ENCODE peak calls at places on chromosomes 13 and 19, in seven cellular contexts. S is stomach, K is type B pancreatic cell, C is choroid plexus epithelial cell, N is Calu3, Q is heart right ventricle, H is AG04449. A is an unnamed sample.

GRCh38 chr13:24512208-24513068 is at the start of gene PARP4:
- DNase-seq in S (peak), K (peak), C (peak), N (peak), Q (peak), H (peak), A (peak)

GRCh38 chr19:18769989-18770528 is 21.0 kb downstream of the COMP start:
- DNase-seq in S (no peak), K (no peak), C (no peak), N (no peak), Q (no peak), H (no peak), A (peak)

GRCh38 chr19:16224266-16225045 is 26.7 kb downstream of the AP1M1 start:
- DNase-seq in S (no peak), K (no peak), C (no peak), N (no peak), Q (no peak), H (no peak), A (peak)

GRCh38 chr13:97460004-97460756 is 26.2 kb downstream of the RAP2A start:
- DNase-seq in S (no peak), K (no peak), C (peak), N (no peak), Q (no peak), H (no peak), A (peak)

GRCh38 chr13:98548230-98548629 is 28.7 kb downstream of the STK24 start:
- DNase-seq in S (no peak), K (no peak), C (no peak), N (no peak), Q (no peak), H (no peak), A (no peak)

GRCh38 chr19:7789447-7789846 is 26.4 kb downstream of the CLEC4M start:
- DNase-seq in S (no peak), K (no peak), C (no peak), N (no peak), Q (no peak), H (no peak), A (no peak)

GRCh38 chr13:38713046-38713445 is 26.2 kb downstream of the FREM2 start:
- DNase-seq in S (no peak), K (no peak), C (no peak), N (no peak), Q (no peak), H (no peak), A (no peak)

GRCh38 chr13:84088996-84089395 is 206.7 kb upstream of the SLITRK1 start:
- DNase-seq in S (no peak), K (no peak), C (no peak), N (no peak), Q (no peak), H (no peak), A (no peak)

GRCh38 chr19:28966737-28967401 is 246.1 kb downstream of the UQCRFS1 start:
- DNase-seq in S (no peak), K (no peak), C (peak), N (peak), Q (no peak), H (no peak), A (peak)

GRCh38 chr13:110593430-110594130 is 21.8 kb upstream of the NAXD start:
- DNase-seq in S (no peak), K (no peak), C (peak), N (no peak), Q (no peak), H (no peak), A (no peak)

GRCh38 chr19:7074705-7075282 is 5.3 kb downstream of the ZNF557 start:
- DNase-seq in S (no peak), K (no peak), C (no peak), N (no peak), Q (no peak), H (no peak), A (no peak)

GRCh38 chr13:52846567-52847321 is 1.7 kb downstream of the PCDH8 start:
- DNase-seq in S (no peak), K (peak), C (peak), N (no peak), Q (peak), H (no peak), A (peak)

GRCh38 chr19:1222394-1222793 is 15.4 kb downstream of the CBARP start:
- DNase-seq in S (no peak), K (no peak), C (no peak), N (no peak), Q (no peak), H (no peak), A (no peak)

GRCh38 chr19:52336976-52337375 is 933 bp downstream of the ZNF610 start:
- DNase-seq in S (no peak), K (no peak), C (peak), N (no peak), Q (no peak), H (no peak), A (peak)

GRCh38 chr19:29263305-29264080 is 50.5 kb upstream of the UQCRFS1 start:
- DNase-seq in S (peak), K (no peak), C (peak), N (peak), Q (peak), H (no peak), A (no peak)

GRCh38 chr13:45398862-45399261 is 19.3 kb downstream of the SLC25A30 start:
- DNase-seq in S (no peak), K (no peak), C (no peak), N (no peak), Q (no peak), H (no peak), A (no peak)

GRCh38 chr13:74450976-74451375 is 316.8 kb upstream of the KLF12 start:
- DNase-seq in S (no peak), K (no peak), C (peak), N (no peak), Q (no peak), H (no peak), A (no peak)

GRCh38 chr19:12655546-12655945 is 11.0 kb downstream of the MAN2B1 start:
- DNase-seq in S (no peak), K (no peak), C (no peak), N (no peak), Q (no peak), H (no peak), A (peak)

GRCh38 chr19:35644987-35645679 is 3.0 kb upstream of the COX6B1 start:
- DNase-seq in S (peak), K (no peak), C (peak), N (peak), Q (peak), H (no peak), A (peak)

GRCh38 chr19:53177986-53178385 is 15.2 kb downstream of the ZNF665 start:
- DNase-seq in S (no peak), K (no peak), C (no peak), N (no peak), Q (no peak), H (no peak), A (peak)

GRCh38 chr13:80753951-80754350 is 413.0 kb upstream of the SPRY2 start:
- DNase-seq in S (no peak), K (no peak), C (peak), N (no peak), Q (no peak), H (no peak), A (no peak)

GRCh38 chr19:13068064-13068807 is 34.4 kb downstream of the LYL1 start:
- DNase-seq in S (no peak), K (no peak), C (no peak), N (no peak), Q (no peak), H (no peak), A (no peak)

GRCh38 chr13:68190826-68191225 is 960.7 kb upstream of the PCDH9 start:
- DNase-seq in S (no peak), K (no peak), C (peak), N (peak), Q (no peak), H (no peak), A (no peak)

GRCh38 chr13:77697208-77698103 is at the start of gene SLAIN1:
- DNase-seq in S (peak), K (peak), C (peak), N (peak), Q (peak), H (no peak), A (peak)

GRCh38 chr13:111926501-111927180 is 140.3 kb upstream of the SOX1 start:
- DNase-seq in S (peak), K (peak), C (no peak), N (no peak), Q (no peak), H (no peak), A (peak)

GRCh38 chr13:25462301-25463125 is 90.7 kb downstream of the ATP8A2 start:
- DNase-seq in S (no peak), K (no peak), C (peak), N (no peak), Q (no peak), H (no peak), A (peak)

GRCh38 chr19:34173145-34173956 is 1.0 kb downstream of the LSM14A start:
- DNase-seq in S (peak), K (no peak), C (peak), N (peak), Q (peak), H (no peak), A (peak)

GRCh38 chr13:100589178-100589725 is 663 bp upstream of the GGACT start:
- DNase-seq in S (no peak), K (no peak), C (no peak), N (no peak), Q (no peak), H (no peak), A (no peak)

GRCh38 chr19:38211206-38211605 is 12.8 kb downstream of the DPF1 start:
- DNase-seq in S (no peak), K (no peak), C (no peak), N (no peak), Q (no peak), H (no peak), A (no peak)

GRCh38 chr13:113245858-113246791 is 36.7 kb downstream of the CUL4A start:
- DNase-seq in S (no peak), K (no peak), C (no peak), N (no peak), Q (no peak), H (no peak), A (no peak)
- TF ChIP-seq CTCF in S (no peak), K (peak), C (peak), N (no peak), Q (no peak), H (peak), A (peak)

DNA sequence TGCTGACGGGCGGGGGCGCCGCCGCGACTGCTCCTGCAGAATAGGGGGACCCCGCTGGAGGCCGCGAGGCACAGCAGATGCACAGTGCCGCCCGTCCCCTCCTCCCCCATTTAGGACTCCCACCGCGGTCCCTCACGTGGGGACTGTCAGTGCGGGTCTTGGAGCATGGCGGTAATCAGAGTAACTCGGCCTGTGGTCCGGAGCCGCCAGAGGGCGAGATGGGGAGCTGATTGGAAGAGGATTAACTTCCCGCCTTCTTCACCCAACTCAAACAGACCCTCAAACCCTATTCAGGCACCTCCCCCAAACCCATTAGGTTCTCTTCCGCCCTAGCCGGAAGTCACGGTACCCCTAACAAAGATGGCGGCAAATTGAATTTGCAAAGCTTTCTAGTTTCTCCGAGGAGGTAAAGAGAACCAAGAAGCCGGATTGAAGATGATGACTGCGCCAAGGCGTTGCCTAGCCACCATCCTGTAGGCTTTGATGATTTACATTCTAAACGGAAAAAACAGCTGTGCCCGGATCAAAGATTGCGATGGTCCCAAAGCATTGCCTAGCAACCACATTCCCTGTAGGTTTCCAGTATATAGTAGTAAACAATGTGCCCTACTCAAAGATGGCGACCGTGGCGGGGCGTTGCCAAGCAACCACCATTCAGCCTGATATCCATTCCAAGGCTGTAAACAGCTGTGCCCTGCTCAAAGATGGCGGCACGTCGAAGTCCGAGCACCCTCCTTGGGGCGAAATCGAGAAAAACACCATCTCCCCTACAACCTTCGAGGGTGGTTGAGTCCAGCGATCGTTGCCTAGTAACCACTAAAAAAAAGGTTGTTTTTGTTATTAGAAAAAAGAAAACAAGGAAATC is at the start of gene FUZ:
- DNase-seq in S (peak), K (peak), C (peak), N (peak), Q (peak), H (peak), A (peak)
- TF ChIP-seq CTCF in S (peak), K (peak), C (peak), N (no peak), Q (peak), H (peak), A (peak)

GRCh38 chr19:17334414-17335409 is at the start of gene ANO8:
- DNase-seq in S (peak), K (peak), C (peak), N (peak), Q (peak), H (peak), A (peak)

GRCh38 chr19:17335575-17335974 is 920 bp upstream of the ANO8 start:
- DNase-seq in S (no peak), K (no peak), C (no peak), N (no peak), Q (no peak), H (no peak), A (peak)

GRCh38 chr19:17332360-17332676 is 2.3 kb downstream of the ANO8 start:
- DNase-seq in S (no peak), K (no peak), C (no peak), N (no peak), Q (no peak), H (no peak), A (no peak)

GRCh38 chr19:17332677-17333581 is 1.7 kb downstream of the ANO8 start:
- DNase-seq in S (no peak), K (no peak), C (peak), N (no peak), Q (no peak), H (no peak), A (peak)

GRCh38 chr19:17333611-17334413 is 843 bp downstream of the ANO8 start:
- DNase-seq in S (peak), K (no peak), C (peak), N (peak), Q (no peak), H (no peak), A (peak)
- TF ChIP-seq CTCF in S (no peak), K (no peak), C (no peak), N (no peak), Q (no peak), H (no peak), A (no peak)

DNA sequence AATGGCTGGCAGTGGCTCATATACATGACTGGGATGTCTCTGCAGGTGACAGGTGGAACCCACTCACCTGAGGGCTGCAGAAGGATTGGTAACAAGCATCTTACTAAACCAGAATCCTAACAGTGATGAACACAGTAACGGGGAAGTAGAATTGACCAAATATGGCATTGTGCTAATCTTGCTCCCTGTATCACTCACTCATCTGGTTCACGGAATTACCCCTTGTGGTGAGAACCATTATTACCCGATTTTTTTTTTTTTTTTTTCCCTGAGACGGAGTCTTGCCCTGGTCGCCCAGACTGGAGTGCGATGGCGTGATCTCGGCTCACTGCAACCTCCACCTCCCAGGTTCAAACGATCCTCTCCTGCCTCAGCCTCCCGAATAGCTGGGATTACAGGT is 69.5 kb downstream of the PTPRS start:
- DNase-seq in S (no peak), K (no peak), C (peak), N (no peak), Q (no peak), H (no peak), A (peak)
- TF ChIP-seq CTCF in S (no peak), K (peak), C (peak), N (no peak), Q (no peak), H (no peak), A (peak)

DNA sequence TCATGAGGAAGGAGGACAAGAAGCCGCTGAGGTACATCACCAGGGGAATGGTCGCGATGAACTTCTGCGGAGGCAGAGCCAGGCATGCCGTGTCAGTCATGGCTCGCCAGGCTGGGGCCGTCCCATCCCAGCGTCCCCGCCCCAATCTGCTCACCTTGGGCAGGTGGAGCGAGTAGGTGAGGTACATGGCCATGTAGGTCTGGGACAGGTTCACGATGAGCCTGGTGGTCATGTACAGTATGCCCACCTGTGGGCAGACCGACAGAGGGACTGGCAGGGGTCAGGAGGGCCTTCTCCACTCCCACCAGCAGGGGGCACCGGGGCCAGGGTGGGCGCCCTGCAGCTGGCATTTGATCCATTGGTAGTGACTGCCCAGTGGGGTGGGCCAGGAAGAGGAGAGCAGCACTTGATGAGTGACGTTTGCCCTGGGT is 8.3 kb downstream of the TEKTIP1 start:
- DNase-seq in S (no peak), K (no peak), C (no peak), N (no peak), Q (no peak), H (no peak), A (peak)
- TF ChIP-seq CTCF in S (peak), K (peak), C (peak), N (peak), Q (peak), H (peak), A (peak)

A was measured in osteoblast.